ENCODE peak calls at places on chromosomes 3 and 15, in six cellular contexts. O is AG04450, R is IMR-90, L is psoas muscle, W is GM12865, B is cardiac muscle cell. J is an unnamed sample.

GRCh38 chr15:56653787-56654186 is 79.5 kb downstream of the ZNF280D start:
- DNase-seq in B (peak), O (no peak), L (no peak), W (no peak), R (no peak), J (no peak)

GRCh38 chr15:56835598-56836275 is 82.7 kb upstream of the TCF12 start:
- DNase-seq in L (no peak), B (peak), R (peak), O (no peak), W (no peak), J (no peak)

GRCh38 chr15:31392761-31393401 is 66.2 kb downstream of the KLF13 start:
- DNase-seq in O (no peak), L (no peak), W (no peak), R (no peak), B (peak), J (no peak)

GRCh38 chr3:50028336-50028735 is 60.4 kb upstream of the RBM5 start:
- DNase-seq in R (peak), W (no peak), O (no peak), L (no peak), B (peak), J (peak)

GRCh38 chr3:50375200-50375931 is 16.0 kb upstream of the TMEM115 start:
- DNase-seq in B (no peak), L (no peak), O (no peak), W (no peak), R (no peak), J (no peak)

GRCh38 chr3:24096695-24097290 is 151.7 kb downstream of the NR1D2 start:
- DNase-seq in B (no peak), O (no peak), R (no peak), L (no peak), W (no peak), J (no peak)

GRCh38 chr3:186888569-186888968 is 41.8 kb upstream of the ST6GAL1 start:
- DNase-seq in L (no peak), O (no peak), R (no peak), W (no peak), B (peak), J (no peak)

GRCh38 chr3:194782767-194783404 is 97.2 kb downstream of the FAM43A start:
- DNase-seq in L (no peak), B (no peak), O (no peak), W (no peak), R (peak), J (no peak)

GRCh38 chr15:62737551-62737950 is 305.0 kb upstream of the TPM1 start:
- DNase-seq in W (no peak), B (no peak), O (no peak), L (no peak), R (no peak), J (no peak)

GRCh38 chr3:44886561-44886960 is 12.2 kb downstream of the TGM4 start:
- DNase-seq in R (no peak), O (no peak), L (no peak), W (no peak), B (no peak), J (no peak)

GRCh38 chr15:72229076-72229946 is 1.7 kb downstream of the PKM start:
- DNase-seq in W (peak), R (peak), B (peak), O (no peak), L (peak), J (no peak)

GRCh38 chr15:98446093-98446492 is 202.2 kb upstream of the IGF1R start:
- DNase-seq in R (no peak), L (no peak), W (no peak), B (no peak), O (no peak), J (no peak)

GRCh38 chr3:16399473-16399872 is 114.0 kb downstream of the RFTN1 start:
- DNase-seq in R (peak), O (peak), B (peak), L (no peak), W (peak), J (peak)

GRCh38 chr15:77064539-77065308 is 6.2 kb downstream of the TSPAN3 start:
- DNase-seq in B (no peak), W (no peak), R (peak), O (no peak), L (no peak), J (no peak)

GRCh38 chr15:72866086-72866646 is 82.6 kb upstream of the ADPGK start:
- DNase-seq in W (no peak), R (no peak), L (no peak), B (no peak), O (no peak), J (no peak)

GRCh38 chr3:26840272-26840870 is 217.8 kb downstream of the LRRC3B start:
- DNase-seq in B (no peak), L (no peak), R (no peak), O (no peak), W (no peak), J (no peak)

GRCh38 chr15:43150171-43150929 is 17.0 kb downstream of the TMEM62 start:
- DNase-seq in W (no peak), L (no peak), O (peak), B (peak), R (peak), J (no peak)

GRCh38 chr3:146184616-146185015 is 23.6 kb upstream of the PLOD2 start:
- DNase-seq in W (no peak), L (no peak), R (peak), O (no peak), B (peak), J (no peak)

GRCh38 chr15:87623832-87624231 is 632.7 kb downstream of the NTRK3 start:
- DNase-seq in R (no peak), W (peak), O (no peak), B (no peak), L (no peak), J (no peak)
- TF ChIP-seq CTCF in R (no peak), W (no peak), O (no peak), B (peak), L (no peak), J (no peak)

DNA sequence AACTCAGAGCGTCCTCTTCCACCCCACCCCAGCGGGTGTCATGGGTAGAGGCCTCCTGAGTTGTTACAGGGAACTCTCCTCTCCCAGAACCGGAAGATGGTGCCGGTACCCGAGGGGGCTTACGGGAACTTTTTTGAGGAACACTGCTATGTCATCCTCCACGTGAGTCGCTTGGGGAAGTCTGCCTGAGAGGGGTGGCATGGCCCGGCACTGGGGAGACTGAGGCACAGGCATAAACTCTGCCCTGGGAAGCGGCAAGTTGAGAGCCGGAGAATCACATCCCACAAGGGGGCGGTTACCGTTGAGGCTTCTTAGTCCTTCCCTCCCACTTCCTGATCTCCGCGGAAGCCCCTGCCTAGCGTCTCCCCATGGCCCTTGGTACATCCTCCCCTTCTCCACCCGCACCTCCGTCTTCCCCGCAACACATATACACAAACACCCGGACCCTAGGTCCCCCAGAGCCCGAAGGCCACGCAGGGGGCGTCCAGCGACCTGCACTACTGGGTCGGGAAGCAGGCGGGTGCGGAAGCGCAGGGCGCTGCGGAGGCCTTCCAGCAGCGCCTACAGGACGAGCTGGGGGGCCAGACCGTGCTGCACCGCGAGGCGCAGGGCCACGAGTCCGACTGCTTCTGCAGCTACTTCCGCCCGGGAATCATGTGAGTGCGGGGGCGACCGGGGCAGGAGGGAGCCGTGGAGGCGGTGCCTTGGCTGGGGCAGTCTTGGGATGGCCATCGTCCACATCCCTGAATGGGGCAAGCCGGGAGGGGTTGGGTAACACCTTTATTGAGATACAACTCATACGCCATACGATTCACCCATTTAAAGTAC is 3.4 kb downstream of the VILL start:
- DNase-seq in L (peak), W (peak), R (peak), O (no peak), B (peak), J (no peak)
- TF ChIP-seq CTCF in L (no peak), W (no peak), R (no peak), O (peak), B (no peak), J (no peak)

GRCh38 chr15:29569533-29570092 is 252.7 kb downstream of the TJP1 start:
- DNase-seq in R (no peak), L (no peak), B (no peak), O (no peak), W (no peak), J (no peak)
- TF ChIP-seq CTCF in R (no peak), L (no peak), B (no peak), O (no peak), W (no peak), J (no peak)

GRCh38 chr3:42698911-42699230 is 3.7 kb downstream of the HHATL start:
- DNase-seq in R (no peak), O (no peak), L (peak), W (peak), B (no peak), J (no peak)
- TF ChIP-seq CTCF in R (no peak), O (no peak), L (no peak), W (no peak), B (no peak), J (no peak)

GRCh38 chr15:60135961-60136360 is 131.8 kb downstream of the FOXB1 start:
- DNase-seq in W (no peak), O (no peak), R (no peak), L (no peak), B (no peak), J (no peak)

GRCh38 chr15:60130811-60131210 is 126.7 kb downstream of the FOXB1 start:
- DNase-seq in L (no peak), B (no peak), R (no peak), O (no peak), W (no peak), J (no peak)

GRCh38 chr15:60137711-60138396 is 133.7 kb downstream of the FOXB1 start:
- DNase-seq in O (no peak), R (no peak), W (no peak), L (no peak), B (peak), J (peak)

GRCh38 chr15:60138397-60138968 is 134.4 kb downstream of the FOXB1 start:
- DNase-seq in B (no peak), R (no peak), O (no peak), L (no peak), W (no peak), J (no peak)

GRCh38 chr15:60134609-60135008 is 130.5 kb downstream of the FOXB1 start:
- DNase-seq in B (no peak), O (no peak), W (no peak), R (no peak), L (no peak), J (no peak)
- TF ChIP-seq CTCF in B (peak), O (no peak), W (peak), R (no peak), L (no peak), J (no peak)

GRCh38 chr3:134360046-134360445 is 14.2 kb downstream of the AMOTL2 start:
- DNase-seq in R (no peak), O (no peak), B (no peak), L (peak), W (no peak), J (no peak)

GRCh38 chr3:134362670-134363380 is 11.4 kb downstream of the AMOTL2 start:
- DNase-seq in W (no peak), O (no peak), L (no peak), B (no peak), R (no peak), J (no peak)

GRCh38 chr3:134362221-134362620 is 12.0 kb downstream of the AMOTL2 start:
- DNase-seq in O (no peak), W (no peak), R (no peak), L (no peak), B (no peak), J (no peak)

GRCh38 chr3:134359121-134360010 is 14.9 kb downstream of the AMOTL2 start:
- DNase-seq in B (no peak), R (no peak), O (no peak), L (peak), W (no peak), J (no peak)

GRCh38 chr3:134361162-134361831 is 12.9 kb downstream of the AMOTL2 start:
- DNase-seq in B (no peak), O (no peak), W (no peak), R (no peak), L (peak), J (no peak)
- TF ChIP-seq CTCF in B (no peak), O (no peak), W (no peak), R (no peak), L (no peak), J (no peak)